ENCODE peak calls at places on chromosomes 1 and 21, in four cellular contexts. F is NCI-H69; E is bronchial epithelial cell; M is activated naive CD4-positive, alpha-beta T cell treated with anti-CD3 and anti-CD28 coated beads, Interleukin-2, amount 50 U/mL, for 16 hours. A is an unnamed sample.

GRCh38 chr1:80988896-80989295 is 811.8 kb upstream of the ADGRL2 start:
- DNase-seq in F (no peak), E (no peak), M (no peak), A (no peak)

GRCh38 chr1:211133393-211133840 is 531 bp downstream of the KCNH1 start:
- DNase-seq in F (peak; percentile 71), E (no peak), M (peak; percentile 33), A (peak; percentile 81)

GRCh38 chr21:15706686-15707085 is 23.1 kb upstream of the USP25 start:
- DNase-seq in F (no peak), E (peak; percentile 99), M (no peak), A (no peak)

GRCh38 chr1:37946703-37947360 is at the start of gene INPP5B:
- DNase-seq in F (no peak), E (no peak), M (peak; percentile 80), A (peak; percentile 92)

GRCh38 chr1:201385299-201385891 is 7.9 kb upstream of the TNNT2 start:
- DNase-seq in F (peak; percentile 83), E (peak; percentile 55), M (peak; percentile 25), A (peak; percentile 83)

GRCh38 chr1:212498243-212498642 is 65.5 kb downstream of the NENF start:
- DNase-seq in F (peak; percentile 43), E (peak; percentile 98), M (no peak), A (peak; percentile 55)

GRCh38 chr1:205775717-205776056 is 405 bp upstream of the RAB29 start:
- DNase-seq in F (no peak), E (peak; percentile 84), M (no peak), A (no peak)

GRCh38 chr1:54396280-54396903 is 9.8 kb downstream of the SSBP3 start:
- DNase-seq in F (no peak), E (no peak), M (no peak), A (no peak)

GRCh38 chr1:162177126-162177525 is 107.6 kb downstream of the NOS1AP start:
- DNase-seq in F (no peak), E (peak; percentile 40), M (no peak), A (peak; percentile 97)

GRCh38 chr1:14919289-14919688 is 234.3 kb upstream of the TMEM51 start:
- DNase-seq in F (no peak), E (no peak), M (no peak), A (no peak)

GRCh38 chr1:54212872-54213271 is 12.9 kb downstream of the MRPL37 start:
- DNase-seq in F (no peak), E (no peak), M (no peak), A (no peak)

GRCh38 chr21:40795313-40795712 is 51.6 kb downstream of the DSCAM start:
- DNase-seq in F (no peak), E (no peak), M (no peak), A (no peak)

GRCh38 chr21:38999148-38999547 is 184.1 kb downstream of the PSMG1 start:
- DNase-seq in F (no peak), E (peak; percentile 9), M (no peak), A (no peak)

GRCh38 chr1:207364622-207365021 is 43.1 kb downstream of the CD55 start:
- DNase-seq in F (no peak), E (no peak), M (no peak), A (no peak)

GRCh38 chr21:36708512-36709029 is 9.7 kb downstream of the SIM2 start:
- DNase-seq in F (no peak), E (no peak), M (no peak), A (no peak)

GRCh38 chr21:42744520-42745445 is 91.4 kb downstream of the PDE9A start:
- DNase-seq in F (no peak), E (no peak), M (no peak), A (no peak)

GRCh38 chr1:193629875-193630274 is 443.5 kb upstream of the B3GALT2 start:
- DNase-seq in F (no peak), E (no peak), M (no peak), A (no peak)

GRCh38 chr1:151416231-151416630 is 16.9 kb downstream of the PSMB4 start:
- DNase-seq in F (no peak), E (peak; percentile 86), M (no peak), A (no peak)

GRCh38 chr1:91553196-91553595 is 52.5 kb downstream of the CDC7 start:
- DNase-seq in F (no peak), E (peak; percentile 79), M (no peak), A (no peak)

GRCh38 chr1:19654886-19655717 is 9.6 kb upstream of the HTR6 start:
- DNase-seq in F (no peak), E (no peak), M (no peak), A (no peak)

GRCh38 chr1:200116324-200116723 is 88.8 kb downstream of the NR5A2 start:
- DNase-seq in F (no peak), E (no peak), M (no peak), A (no peak)

GRCh38 chr1:32496127-32496526 is 31.3 kb downstream of the ZBTB8B start:
- DNase-seq in F (no peak), E (peak; percentile 66), M (no peak), A (no peak)

GRCh38 chr1:88330201-88330600 is 353.9 kb upstream of the PKN2 start:
- DNase-seq in F (no peak), E (no peak), M (no peak), A (no peak)

A was measured in NCI-H82.